ENCODE peak calls at places on chromosomes 3 and 15, in five cellular contexts. W is epithelial cell of esophagus, C is PC-3, D is brain microvascular endothelial cell, L is fibroblast of mammary gland. A is an unnamed sample.

GRCh38 chr3:181379278-181379677 is 332.4 kb upstream of the SOX2 start:
- DNase-seq in D (no peak), L (no peak), W (no peak), C (no peak), A (no peak)

GRCh38 chr15:100468265-100468664 is 60.5 kb downstream of the CERS3 start:
- DNase-seq in L (peak; percentile 44), D (peak; percentile 7), W (no peak), C (no peak), A (peak; percentile 17)

GRCh38 chr3:172808969-172809546 is 58.5 kb downstream of the ECT2 start:
- DNase-seq in C (peak; percentile 60), D (peak; percentile 3), W (peak; percentile 56), L (peak; percentile 61), A (peak; percentile 10)

GRCh38 chr3:134409041-134409440 is 34.8 kb upstream of the AMOTL2 start:
- DNase-seq in L (no peak), D (no peak), W (no peak), C (no peak), A (no peak)

GRCh38 chr3:14877404-14877803 is 58.6 kb downstream of the FGD5 start:
- DNase-seq in D (no peak), C (no peak), W (no peak), L (no peak), A (no peak)

GRCh38 chr3:31936661-31937060 is 44.4 kb downstream of the OSBPL10 start:
- DNase-seq in L (no peak), D (peak; percentile 68), C (no peak), W (no peak), A (no peak)

GRCh38 chr3:127183931-127184869 is 8.7 kb upstream of the PRR23E start:
- DNase-seq in C (no peak), L (no peak), D (no peak), W (no peak), A (no peak)

GRCh38 chr3:142027713-142028112 is 121.6 kb downstream of the TFDP2 start:
- DNase-seq in W (peak; percentile 74), D (peak; percentile 49), L (peak; percentile 25), C (peak; percentile 44), A (peak; percentile 68)

GRCh38 chr3:13880811-13881156 is 913 bp upstream of the WNT7A start:
- DNase-seq in C (peak; percentile 21), D (no peak), L (no peak), W (no peak), A (no peak)

GRCh38 chr3:139679218-139679617 is 1.4 kb upstream of the NMNAT3 start:
- DNase-seq in L (no peak), W (no peak), C (no peak), D (no peak), A (no peak)

GRCh38 chr15:89395996-89396395 is 61.4 kb upstream of the POLG start:
- DNase-seq in L (no peak), C (peak; percentile 13), D (no peak), W (peak; percentile 89), A (no peak)

GRCh38 chr3:42697326-42698051 is 5.1 kb downstream of the HHATL start:
- DNase-seq in L (no peak), D (no peak), W (no peak), C (no peak), A (no peak)

GRCh38 chr3:155995525-155996370 is 124.6 kb upstream of the KCNAB1 start:
- DNase-seq in W (peak; percentile 62), D (peak; percentile 19), L (peak; percentile 64), C (peak; percentile 67), A (peak; percentile 21)

GRCh38 chr15:66901336-66902100 is 163.9 kb upstream of the SMAD3 start:
- DNase-seq in C (peak; percentile 6), D (no peak), W (no peak), L (peak; percentile 46), A (no peak)

GRCh38 chr3:97996988-97997387 is 24.8 kb upstream of the RIOX2 start:
- DNase-seq in C (no peak), D (no peak), W (no peak), L (no peak), A (no peak)

GRCh38 chr15:85745525-85745924 is 49.2 kb downstream of the KLHL25 start:
- DNase-seq in D (no peak), C (no peak), W (no peak), L (no peak), A (no peak)

GRCh38 chr3:13493867-13494441 is 13.8 kb downstream of the HDAC11 start:
- DNase-seq in W (no peak), C (no peak), D (no peak), L (no peak), A (no peak)

GRCh38 chr15:96893159-96893906 is 562.8 kb downstream of the NR2F2 start:
- DNase-seq in L (peak; percentile 36), D (peak; percentile 38), W (peak; percentile 76), C (peak; percentile 13), A (no peak)
- TF ChIP-seq CTCF in L (peak; percentile 50), D (peak; percentile 82), W (peak; percentile 94), C (peak; percentile 53), A (no peak)

GRCh38 chr3:50574280-50574831 is 5.0 kb downstream of the HEMK1 start:
- DNase-seq in W (no peak), D (no peak), L (no peak), C (no peak), A (no peak)

GRCh38 chr3:50575372-50575771 is 6.0 kb downstream of the HEMK1 start:
- DNase-seq in D (no peak), L (peak; percentile 42), W (peak; percentile 45), C (no peak), A (no peak)

GRCh38 chr3:50572801-50573371 is 3.6 kb downstream of the HEMK1 start:
- DNase-seq in C (no peak), D (no peak), L (no peak), W (no peak), A (no peak)

GRCh38 chr3:50572158-50572557 is 2.8 kb downstream of the HEMK1 start:
- DNase-seq in D (peak; percentile 56), C (peak; percentile 72), W (peak; percentile 73), L (peak; percentile 68), A (peak; percentile 84)

DNA sequence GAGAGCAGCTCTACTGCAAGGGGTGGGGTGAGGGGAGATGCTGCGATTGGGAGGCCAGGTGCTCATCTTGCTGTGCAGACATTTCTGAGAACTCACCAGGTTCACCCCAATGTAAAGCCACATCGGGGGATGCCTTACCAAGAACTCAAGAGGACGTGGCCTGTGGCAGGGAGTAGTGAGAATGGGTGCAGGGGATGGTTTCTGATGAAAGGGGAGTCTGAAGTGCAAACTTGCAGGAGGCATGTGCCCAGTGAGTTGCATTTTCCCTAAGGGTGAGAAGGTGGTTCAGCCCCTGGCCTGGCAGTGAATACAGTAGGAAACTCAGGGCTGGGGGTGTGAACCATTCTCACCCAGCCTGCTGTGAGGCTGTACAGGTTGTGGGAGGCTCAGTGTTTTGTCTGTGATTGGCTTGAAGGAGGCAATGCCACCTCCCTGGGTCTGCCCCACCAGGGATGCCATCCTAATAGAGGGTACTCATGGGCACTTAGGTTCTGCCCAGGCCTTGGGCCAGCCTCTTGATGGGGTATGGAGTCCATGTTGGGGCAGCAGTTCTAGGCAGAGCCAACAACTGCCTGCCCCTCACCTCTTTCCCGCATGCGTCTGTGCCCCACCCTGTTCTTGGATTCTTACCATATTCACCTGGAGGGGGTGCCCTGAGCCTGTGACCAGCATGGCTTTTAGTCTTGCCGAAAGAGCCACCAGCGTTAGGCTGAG is 4.4 kb downstream of the HEMK1 start:
- DNase-seq in C (no peak), L (no peak), W (no peak), D (no peak), A (no peak)
- H3K4me3 ChIP-seq in C (no peak overlapping the region), L (no peak overlapping the region), W (no peak overlapping the region), D (no peak overlapping the region), A (no peak overlapping the region)

GRCh38 chr15:69854521-69855171 is 243.1 kb downstream of the TLE3 start:
- DNase-seq in W (no peak), D (peak; percentile 75), C (peak; percentile 33), L (peak; percentile 24), A (peak; percentile 7)

GRCh38 chr15:69853572-69853971 is 244.1 kb downstream of the TLE3 start:
- DNase-seq in D (peak; percentile 80), W (peak; percentile 32), L (peak; percentile 45), C (peak; percentile 93), A (peak; percentile 67)

GRCh38 chr15:69857246-69857645 is 240.5 kb downstream of the TLE3 start:
- DNase-seq in D (no peak), W (no peak), C (no peak), L (no peak), A (no peak)

GRCh38 chr15:69855172-69855562 is 242.6 kb downstream of the TLE3 start:
- DNase-seq in D (no peak), C (no peak), L (no peak), W (no peak), A (no peak)

DNA sequence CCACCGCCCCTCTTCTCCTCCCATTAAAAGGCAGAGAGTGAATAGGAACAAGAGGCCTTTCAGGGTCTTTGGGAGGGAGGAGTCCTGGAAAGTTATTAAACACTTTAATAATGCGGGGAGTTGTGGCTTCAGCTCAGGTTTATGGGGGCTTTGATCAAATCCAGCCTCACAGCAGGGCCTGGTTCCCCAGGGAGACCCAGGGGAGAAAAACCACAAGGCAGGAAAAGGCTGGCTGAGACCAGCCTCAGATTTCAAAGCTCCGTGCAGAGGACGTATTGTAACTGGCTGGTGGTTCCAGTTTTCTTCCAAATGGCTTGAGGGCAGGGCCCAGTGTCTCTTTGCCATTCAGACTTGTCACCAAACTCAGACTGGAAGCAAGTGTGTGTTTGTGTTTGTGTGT is 242.1 kb downstream of the TLE3 start:
- DNase-seq in D (peak; percentile 28), L (no peak), W (no peak), C (no peak), A (no peak)
- TF ChIP-seq CTCF in D (no peak), L (no peak), W (no peak), C (no peak), A (no peak)

GRCh38 chr3:39105687-39106063 is 1.8 kb downstream of the GORASP1 start:
- DNase-seq in D (no peak), L (no peak), C (no peak), W (no peak), A (no peak)
- H3K4me3 ChIP-seq in D (no peak overlapping the region), L (no peak overlapping the region), C (peak overlapping the region; percentile 94), W (no peak overlapping the region), A (peak overlapping the region; percentile 74)

A was measured in foreskin fibroblast.